ENCODE peak calls at places on chromosome 1, in nine cellular contexts. G is bronchial epithelial cell, V is endothelial cell of umbilical vein, C is lung, I is heart right ventricle, J is GM23248, M is heart left ventricle, K is IMR-90, O is tibial artery. W is an unnamed sample. For H3K27me3, the result is how much of the 10 kb centered on the place peaks cover.

GRCh38 chr1:112581530-112582192 is 37.3 kb downstream of the ST7L start:
- DNase-seq in G (peak), V (peak), C (no peak), I (no peak), J (peak), M (no peak), K (peak), O (no peak), W (no peak)

GRCh38 chr1:40076895-40077312 is 20.1 kb downstream of the PPT1 start:
- DNase-seq in G (peak), V (no peak), C (no peak), I (no peak), J (peak), M (no peak), K (peak), O (no peak), W (no peak)

GRCh38 chr1:155005076-155005971 is 2.7 kb downstream of the ZBTB7B start:
- DNase-seq in G (peak), V (no peak), C (peak), I (peak), J (peak), M (peak), K (no peak), O (peak), W (peak)

GRCh38 chr1:76269175-76269574 is 194.6 kb downstream of the ST6GALNAC3 start:
- DNase-seq in G (peak), V (peak), C (no peak), I (no peak), J (peak), M (no peak), K (peak), O (no peak), W (no peak)

GRCh38 chr1:37267111-37267835 is 207.1 kb upstream of the ZC3H12A start:
- DNase-seq in G (no peak), V (no peak), C (no peak), I (no peak), J (peak), M (no peak), K (no peak), O (peak), W (no peak)

GRCh38 chr1:16254263-16254948 is 17.4 kb upstream of the CPLANE2 start:
- DNase-seq in G (no peak), V (no peak), C (no peak), I (no peak), J (peak), M (no peak), K (peak), O (peak), W (no peak)

GRCh38 chr1:28807986-28808385 is 4.0 kb upstream of the OPRD1 start:
- DNase-seq in G (no peak), V (no peak), C (no peak), I (no peak), J (no peak), M (no peak), K (no peak), O (no peak), W (no peak)

GRCh38 chr1:115118086-115118485 is 28.8 kb upstream of the TSPAN2 start:
- DNase-seq in G (peak), V (no peak), C (no peak), I (no peak), J (no peak), M (no peak), K (no peak), O (no peak), W (no peak)

GRCh38 chr1:153699116-153699515 is 20.6 kb downstream of the NPR1 start:
- DNase-seq in G (peak), V (no peak), C (no peak), I (no peak), J (peak), M (no peak), K (peak), O (no peak), W (no peak)

GRCh38 chr1:183310753-183311465 is 107.3 kb downstream of the NMNAT2 start:
- DNase-seq in G (no peak), V (peak), C (no peak), I (no peak), J (peak), M (no peak), K (no peak), O (no peak), W (no peak)

GRCh38 chr1:16075337-16076002 is 2.0 kb upstream of the FAM131C start:
- DNase-seq in G (peak), V (no peak), C (no peak), I (peak), J (peak), M (no peak), K (peak), O (peak), W (no peak)

GRCh38 chr1:50329332-50329932 is 93.8 kb downstream of the DMRTA2 start:
- DNase-seq in G (peak), V (no peak), C (no peak), I (no peak), J (no peak), M (no peak), K (no peak), O (no peak), W (no peak)

GRCh38 chr1:30807318-30808066 is 49.9 kb upstream of the LAPTM5 start:
- DNase-seq in G (no peak), V (no peak), C (no peak), I (peak), J (peak), M (peak), K (no peak), O (no peak), W (peak)

GRCh38 chr1:176949033-176949662 is 215.4 kb downstream of the ASTN1 start:
- DNase-seq in G (peak), V (peak), C (peak), I (peak), J (peak), M (peak), K (peak), O (no peak), W (peak)

GRCh38 chr1:245155186-245156040 is 628 bp downstream of the KIF26B start:
- DNase-seq in G (peak), V (peak), C (no peak), I (no peak), J (peak), M (no peak), K (peak), O (no peak), W (no peak)

DNA sequence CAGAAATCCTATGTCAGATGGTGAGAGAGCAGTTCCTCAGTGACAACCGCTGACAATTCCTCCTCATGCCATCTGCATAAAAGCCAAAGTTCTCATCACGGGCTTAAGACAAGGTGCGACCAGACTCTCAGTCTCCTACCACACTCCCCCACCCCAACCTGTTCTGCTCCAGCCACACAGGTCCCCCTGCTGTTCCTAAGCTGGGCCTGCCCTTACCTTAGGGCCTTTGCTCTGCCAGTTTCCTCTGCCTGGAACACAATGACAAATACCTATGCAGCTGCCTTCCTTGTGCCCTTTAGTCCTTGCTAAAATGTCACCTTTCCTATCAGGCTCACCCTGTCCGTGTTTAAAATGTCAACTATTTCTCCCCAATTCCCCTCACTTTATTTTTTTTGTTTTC is 382.2 kb downstream of the NTNG1 start:
- DNase-seq in G (no peak), V (no peak), C (no peak), I (no peak), J (no peak), M (no peak), K (no peak), O (no peak), W (no peak)
- H3K27me3 ChIP-seq in G (under half), V (under half), C (under half), I (under half), J (under half), M (under half), K (under half), O (under half), W (under half)

GRCh38 chr1:25128168-25128621 is 104.1 kb downstream of the SYF2 start:
- DNase-seq in G (no peak), V (no peak), C (no peak), I (no peak), J (no peak), M (no peak), K (no peak), O (peak), W (no peak)

GRCh38 chr1:25134307-25134706 is 98.0 kb downstream of the SYF2 start:
- DNase-seq in G (no peak), V (no peak), C (no peak), I (no peak), J (no peak), M (no peak), K (no peak), O (no peak), W (no peak)

GRCh38 chr1:25129380-25129779 is 102.9 kb downstream of the SYF2 start:
- DNase-seq in G (no peak), V (no peak), C (no peak), I (no peak), J (no peak), M (no peak), K (no peak), O (peak), W (no peak)

GRCh38 chr1:25131794-25132193 is 100.5 kb downstream of the SYF2 start:
- DNase-seq in G (no peak), V (no peak), C (no peak), I (no peak), J (no peak), M (no peak), K (no peak), O (peak), W (no peak)

GRCh38 chr1:25130895-25131294 is 101.4 kb downstream of the SYF2 start:
- DNase-seq in G (no peak), V (no peak), C (no peak), I (no peak), J (no peak), M (no peak), K (no peak), O (peak), W (no peak)
- H3K27me3 ChIP-seq in G (under half), V (under half), C (under half), I (under half), J (under half), M (under half), K (half or more), O (under half), W (under half)

DNA sequence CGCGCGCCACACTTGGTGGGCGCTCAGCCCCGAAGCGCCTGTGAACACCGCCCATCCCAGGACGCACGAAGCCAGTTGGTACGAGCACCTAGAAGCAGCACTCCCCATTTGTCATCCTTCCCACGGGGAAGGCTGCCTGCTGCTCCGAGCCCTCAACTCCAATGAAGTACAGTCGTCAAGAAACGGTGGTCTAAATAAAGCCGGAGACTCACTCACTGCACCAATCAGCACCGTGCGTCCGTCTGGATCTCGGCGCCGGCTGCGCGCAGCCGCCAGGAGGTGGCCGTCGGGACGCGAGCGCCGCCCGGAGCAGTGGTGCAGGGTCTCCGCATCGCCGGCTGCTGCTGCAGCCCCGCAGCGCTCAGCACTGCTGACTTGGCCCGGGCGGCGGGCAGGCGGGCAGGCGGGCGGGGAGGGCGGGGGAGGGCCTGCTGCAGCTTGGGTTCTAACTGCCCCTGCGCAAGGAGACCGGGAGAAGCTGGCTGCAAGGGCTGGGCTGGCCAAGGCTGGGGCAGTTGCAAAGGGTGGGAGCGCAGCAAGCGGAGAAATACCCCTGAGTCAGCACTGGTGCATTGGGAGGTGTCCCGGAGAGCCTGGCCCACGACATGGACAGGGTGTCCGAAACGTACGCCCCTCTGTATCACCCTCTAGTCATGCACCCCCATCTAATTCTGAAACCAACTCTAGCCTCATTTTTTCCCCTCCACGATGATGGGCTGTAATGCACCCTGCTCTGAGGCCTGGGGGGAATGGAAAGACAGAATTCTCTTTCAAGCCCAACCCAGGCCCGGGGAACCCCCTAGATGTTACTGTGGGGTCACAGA is 35.8 kb upstream of the H6PD start:
- DNase-seq in G (no peak), V (peak), C (no peak), I (peak), J (peak), M (no peak), K (peak), O (peak), W (peak)
- H3K27me3 ChIP-seq in G (under half), V (under half), C (under half), I (half or more), J (under half), M (half or more), K (under half), O (under half), W (under half)

GRCh38 chr1:201537966-201538617 is 835 bp upstream of the NAV1 start:
- DNase-seq in G (no peak), V (peak), C (no peak), I (no peak), J (peak), M (no peak), K (no peak), O (no peak), W (no peak)
- H3K27me3 ChIP-seq in G (under half), V (under half), C (under half), I (under half), J (under half), M (under half), K (under half), O (under half), W (under half)

GRCh38 chr1:11318982-11319381 is 46.0 kb downstream of the UBIAD1 start:
- DNase-seq in G (no peak), V (no peak), C (no peak), I (no peak), J (no peak), M (no peak), K (no peak), O (no peak), W (no peak)
- H3K27me3 ChIP-seq in G (under half), V (under half), C (under half), I (under half), J (under half), M (under half), K (under half), O (half or more), W (under half)

GRCh38 chr1:109908857-109909256 is 1.8 kb upstream of the CSF1 start:
- DNase-seq in G (no peak), V (no peak), C (no peak), I (no peak), J (no peak), M (no peak), K (no peak), O (no peak), W (no peak)
- H3K27me3 ChIP-seq in G (under half), V (under half), C (under half), I (under half), J (under half), M (under half), K (under half), O (under half), W (under half)

DNA sequence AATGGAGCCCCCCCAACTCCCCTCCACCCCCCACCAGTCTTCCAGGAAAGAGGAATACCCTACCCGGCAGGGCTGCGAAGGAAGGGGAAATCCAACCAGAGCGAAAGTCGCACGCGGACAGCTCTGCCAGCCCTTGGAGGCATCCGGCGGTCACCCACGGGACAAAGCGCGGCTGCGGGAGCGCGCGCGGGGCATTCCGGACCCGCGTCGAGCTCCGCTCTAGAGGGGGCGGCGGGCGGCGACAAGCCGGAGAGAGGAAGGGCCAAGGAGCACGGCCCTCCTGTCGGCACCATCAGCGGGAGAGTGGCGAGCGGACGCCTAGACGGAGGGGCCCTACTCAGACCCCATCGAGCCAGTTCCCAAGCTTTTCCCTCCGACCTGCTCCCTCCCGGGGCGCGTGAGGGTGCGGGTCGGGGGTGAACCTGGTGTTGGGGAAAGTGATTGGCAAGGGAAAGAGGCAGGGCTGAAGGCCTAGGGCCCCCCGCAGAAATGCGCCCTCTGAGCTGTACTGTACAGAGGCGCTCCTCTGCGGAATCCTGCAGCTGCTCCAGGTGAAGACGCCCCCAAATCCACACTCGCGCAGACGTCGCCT is 432 bp upstream of the RASSF5 start:
- DNase-seq in G (no peak), V (no peak), C (no peak), I (no peak), J (no peak), M (no peak), K (no peak), O (peak), W (peak)
- H3K27me3 ChIP-seq in G (under half), V (half or more), C (under half), I (half or more), J (under half), M (under half), K (under half), O (under half), W (under half)

W was measured in psoas muscle.